ENCODE peak calls at places on chromosomes 3 and 15, in nine cellular contexts. O is uterus; S is progenitor cell of endocrine pancreas; V is stimulated activated CD4-positive, alpha-beta T cell treated with anti-CD3 and anti-CD28 coated beads, Interleukin-15, amount 100 ng/mL, for 1 hour; T is NCI-H774; F is dorsolateral prefrontal cortex; B is NCI-H460; Y is RWPE1; A is AG09309. G is an unnamed sample.

GRCh38 chr3:78906245-78906644 is 861.6 kb downstream of the ROBO1 start:
- DNase-seq in V (no peak), T (peak), F (no peak), O (no peak), B (no peak), S (no peak), A (no peak), Y (no peak), G (no peak)

GRCh38 chr3:172627057-172627809 is 83.6 kb downstream of the NCEH1 start:
- DNase-seq in Y (no peak), T (no peak), B (no peak), F (no peak), O (no peak), S (no peak), V (no peak), A (peak), G (no peak)

GRCh38 chr3:102129774-102130608 is 280.7 kb downstream of the NFKBIZ start:
- DNase-seq in V (no peak), A (peak), S (no peak), F (no peak), T (no peak), B (no peak), O (peak), Y (peak), G (no peak)

GRCh38 chr15:78192826-78193594 is 41.4 kb downstream of the ACSBG1 start:
- DNase-seq in V (no peak), O (no peak), S (no peak), B (no peak), F (no peak), T (no peak), Y (no peak), A (no peak), G (no peak)

GRCh38 chr3:185403002-185403401 is 40.1 kb downstream of the MAP3K13 start:
- DNase-seq in V (no peak), O (no peak), A (no peak), B (no peak), Y (no peak), S (no peak), T (no peak), F (no peak), G (no peak)

GRCh38 chr15:60002528-60003218 is 1.4 kb upstream of the FOXB1 start:
- DNase-seq in T (no peak), O (no peak), V (no peak), S (no peak), F (no peak), A (no peak), B (no peak), Y (no peak), G (no peak)

GRCh38 chr15:40055576-40056293 is 16.8 kb upstream of the SRP14 start:
- DNase-seq in F (peak), O (no peak), Y (no peak), B (no peak), S (no peak), A (no peak), V (no peak), T (no peak), G (no peak)

GRCh38 chr15:90449206-90449735 is 61.2 kb downstream of the IQGAP1 start:
- DNase-seq in B (no peak), V (no peak), A (no peak), Y (no peak), O (no peak), S (no peak), T (no peak), F (no peak), G (no peak)

GRCh38 chr15:100601158-100601557 is 826 bp downstream of the LINS1 start:
- DNase-seq in B (no peak), O (no peak), Y (no peak), T (no peak), A (no peak), V (no peak), S (no peak), F (no peak), G (no peak)

GRCh38 chr3:5520237-5520636 is 332.7 kb downstream of the EDEM1 start:
- DNase-seq in A (no peak), O (no peak), Y (no peak), S (no peak), B (no peak), V (no peak), F (no peak), T (no peak), G (no peak)

GRCh38 chr3:107264888-107265287 is 112.4 kb upstream of the CCDC54 start:
- DNase-seq in V (no peak), A (no peak), F (no peak), T (no peak), O (no peak), B (no peak), Y (peak), S (no peak), G (no peak)

GRCh38 chr3:33645060-33645841 is 72.8 kb downstream of the CLASP2 start:
- DNase-seq in Y (peak), O (no peak), F (peak), S (no peak), T (peak), V (no peak), A (no peak), B (peak), G (no peak)

GRCh38 chr3:160801386-160802118 is 45.5 kb downstream of the PPM1L start:
- DNase-seq in A (peak), O (no peak), T (no peak), S (no peak), B (no peak), Y (no peak), V (no peak), F (no peak), G (peak)

GRCh38 chr15:59522988-59523461 is 85.0 kb downstream of the FAM81A start:
- DNase-seq in O (no peak), B (no peak), T (no peak), Y (no peak), V (no peak), A (no peak), F (no peak), S (no peak), G (no peak)

GRCh38 chr3:2090095-2090494 is 8.6 kb upstream of the CNTN4 start:
- DNase-seq in V (no peak), Y (no peak), A (no peak), O (no peak), T (no peak), B (no peak), S (no peak), F (no peak), G (no peak)

GRCh38 chr3:78878011-78878410 is 889.8 kb downstream of the ROBO1 start:
- DNase-seq in S (no peak), B (no peak), V (no peak), F (no peak), Y (no peak), T (no peak), O (no peak), A (no peak), G (no peak)

GRCh38 chr3:29385056-29385455 is 104.2 kb downstream of the RBMS3 start:
- DNase-seq in T (no peak), B (no peak), A (peak), S (no peak), O (no peak), Y (no peak), V (no peak), F (no peak), G (no peak)

GRCh38 chr3:117168896-117169295 is 459.3 kb downstream of the TUSC7 start:
- DNase-seq in Y (no peak), V (no peak), O (no peak), F (no peak), B (no peak), T (no peak), A (no peak), S (no peak), G (no peak)

GRCh38 chr3:58333206-58334012 is 717 bp downstream of the PXK start:
- DNase-seq in O (peak), S (no peak), T (no peak), B (no peak), V (no peak), A (no peak), F (peak), Y (peak), G (no peak)

GRCh38 chr15:101378356-101378755 is 83.3 kb upstream of the SNRPA1 start:
- DNase-seq in F (no peak), T (no peak), O (no peak), S (no peak), A (no peak), V (no peak), B (no peak), Y (no peak), G (no peak)

GRCh38 chr3:9930804-9931418 is 2.7 kb upstream of the CRELD1 start:
- DNase-seq in T (no peak), F (no peak), B (no peak), O (no peak), Y (no peak), V (no peak), S (no peak), A (no peak), G (no peak)

GRCh38 chr15:49145651-49146609 is 9.5 kb downstream of the COPS2 start:
- DNase-seq in A (no peak), Y (peak), V (no peak), T (no peak), B (peak), S (no peak), F (peak), O (no peak), G (no peak)

GRCh38 chr3:115800489-115801080 is 177.3 kb downstream of the GAP43 start:
- DNase-seq in B (peak), S (no peak), O (no peak), V (no peak), T (no peak), Y (peak), A (no peak), F (no peak), G (no peak)

GRCh38 chr15:49675051-49675450 is 54.2 kb downstream of the DTWD1 start:
- DNase-seq in T (no peak), S (no peak), Y (peak), V (no peak), O (no peak), A (peak), B (peak), F (no peak), G (no peak)

GRCh38 chr3:1824359-1824758 is 274.3 kb upstream of the CNTN4 start:
- DNase-seq in O (no peak), S (no peak), V (no peak), B (no peak), Y (no peak), F (no peak), A (no peak), T (no peak), G (no peak)

GRCh38 chr3:63943678-63944077 is 31.5 kb upstream of the SCAANT1 start:
- DNase-seq in Y (no peak), B (no peak), T (no peak), F (no peak), O (no peak), A (no peak), V (no peak), S (no peak), G (no peak)

GRCh38 chr15:74548236-74548635 is 7.2 kb downstream of the ARID3B start:
- DNase-seq in B (no peak), Y (no peak), V (no peak), T (no peak), S (no peak), O (no peak), A (no peak), F (no peak), G (no peak)

GRCh38 chr15:74780983-74781672 is 752 bp upstream of the CSK start:
- DNase-seq in B (no peak), T (no peak), A (no peak), F (no peak), O (no peak), S (no peak), V (no peak), Y (no peak), G (no peak)

GRCh38 chr3:115706311-115706829 is 83.1 kb downstream of the GAP43 start:
- DNase-seq in S (no peak), B (no peak), Y (no peak), T (no peak), O (no peak), F (no peak), V (no peak), A (no peak), G (no peak)

GRCh38 chr3:195769551-195769950 is 42.2 kb downstream of the MUC4 start:
- DNase-seq in T (no peak), S (no peak), O (peak), V (no peak), A (no peak), B (no peak), Y (no peak), F (no peak), G (no peak)

GRCh38 chr3:14984581-14985113 is 37.3 kb downstream of the NR2C2 start:
- DNase-seq in B (no peak), F (no peak), T (no peak), O (no peak), A (no peak), V (no peak), S (no peak), Y (no peak), G (no peak)

GRCh38 chr3:29576675-29577074 is 295.8 kb downstream of the RBMS3 start:
- DNase-seq in V (no peak), A (no peak), Y (no peak), O (no peak), F (no peak), S (no peak), B (no peak), T (no peak), G (no peak)

GRCh38 chr3:126955004-126955790 is 27.7 kb upstream of the PLXNA1 start:
- DNase-seq in F (no peak), V (no peak), O (no peak), A (no peak), T (no peak), S (no peak), Y (no peak), B (no peak), G (no peak)

GRCh38 chr3:23113455-23114171 is 89.5 kb upstream of the UBE2E2 start:
- DNase-seq in S (no peak), O (peak), F (no peak), A (peak), Y (peak), T (no peak), V (no peak), B (peak), G (no peak)

GRCh38 chr15:73621286-73621826 is 11.8 kb downstream of the NPTN start:
- DNase-seq in S (no peak), B (no peak), F (no peak), T (no peak), V (no peak), O (no peak), A (no peak), Y (no peak), G (no peak)

GRCh38 chr3:8875831-8876230 is 87.4 kb downstream of the RAD18 start:
- DNase-seq in S (no peak), F (no peak), B (no peak), T (no peak), V (no peak), Y (no peak), A (no peak), O (no peak), G (no peak)

GRCh38 chr15:80654299-80654698 is 40.8 kb upstream of the ABHD17C start:
- DNase-seq in F (no peak), V (no peak), T (no peak), B (no peak), Y (no peak), A (no peak), S (no peak), O (no peak), G (no peak)

G was measured in activated T-cell treated with anti-CD3 and anti-CD28 coated beads for 24 hours.